ENCODE peak calls at places on chromosome 10, in eight cellular contexts. H is GM03348; E is stimulated activated CD4-positive, alpha-beta T cell treated with anti-CD3 and anti-CD28 coated beads, Interleukin-4, amount 100 ng/mL, for 24 hours; J is hippocampal formation; D is posterior cingulate gyrus; R is H54; I is lower leg skin; C is ACHN. O is an unnamed sample.

GRCh38 chr10:43170491-43170890 is 32.2 kb downstream of the CSGALNACT2 start:
- DNase-seq in D (no peak), R (no peak), C (peak; percentile 22), E (no peak), H (no peak), J (no peak), I (no peak), O (peak; percentile 1)

GRCh38 chr10:30445716-30446115 is 11.7 kb downstream of the MAP3K8 start:
- DNase-seq in H (peak; percentile 71), E (no peak), R (no peak), D (no peak), J (no peak), I (no peak), C (no peak), O (no peak)

GRCh38 chr10:63094405-63094804 is 38.7 kb upstream of the NRBF2 start:
- DNase-seq in C (no peak), E (no peak), I (no peak), H (no peak), R (no peak), J (no peak), D (no peak), O (no peak)

GRCh38 chr10:110790913-110791525 is 80.7 kb upstream of the PDCD4 start:
- DNase-seq in E (no peak), C (no peak), D (no peak), J (no peak), H (no peak), R (no peak), I (no peak), O (no peak)

GRCh38 chr10:3619276-3619675 is 165.7 kb downstream of the KLF6 start:
- DNase-seq in J (no peak), E (no peak), H (no peak), D (no peak), C (no peak), R (no peak), I (no peak), O (no peak)

GRCh38 chr10:24519950-24520349 is 203.7 kb downstream of the ARHGAP21 start:
- DNase-seq in D (no peak), E (peak; percentile 13), I (no peak), J (no peak), C (no peak), R (no peak), H (no peak), O (no peak)

GRCh38 chr10:30974773-30975386 is 56.8 kb downstream of the ZNF438 start:
- DNase-seq in E (no peak), D (no peak), R (no peak), H (no peak), I (no peak), C (no peak), J (no peak), O (no peak)

GRCh38 chr10:68156373-68157185 is 47.3 kb downstream of the MYPN start:
- DNase-seq in I (peak; percentile 70), E (peak; percentile 69), C (peak; percentile 71), H (peak; percentile 65), J (peak; percentile 60), D (peak; percentile 28), R (peak; percentile 17), O (peak; percentile 71)

GRCh38 chr10:31426425-31426824 is 107.4 kb downstream of the ZEB1 start:
- DNase-seq in D (no peak), I (no peak), H (peak; percentile 27), E (no peak), R (no peak), J (no peak), C (peak; percentile 62), O (no peak)

GRCh38 chr10:46520381-46520780 is 36.1 kb downstream of the GPRIN2 start:
- DNase-seq in I (no peak), E (no peak), H (no peak), C (no peak), D (peak; percentile 14), J (no peak), R (no peak), O (no peak)

GRCh38 chr10:65110029-65110428 is 1588.8 kb downstream of the REEP3 start:
- DNase-seq in R (no peak), D (no peak), J (no peak), I (no peak), C (no peak), H (no peak), E (no peak), O (no peak)

GRCh38 chr10:127090135-127090534 is 106.3 kb downstream of the INSYN2A start:
- DNase-seq in E (no peak), J (no peak), I (no peak), H (no peak), D (no peak), R (no peak), C (no peak), O (no peak)

GRCh38 chr10:90148121-90148855 is 446.9 kb downstream of the KIF20B start:
- DNase-seq in E (no peak), R (no peak), D (no peak), H (no peak), C (peak; percentile 41), I (no peak), J (peak; percentile 13), O (peak; percentile 7)

GRCh38 chr10:13712799-13713581 is 126.2 kb downstream of the PRPF18 start:
- DNase-seq in I (peak; percentile 62), E (peak; percentile 6), R (peak; percentile 57), C (peak; percentile 94), D (peak; percentile 31), J (peak; percentile 21), H (peak; percentile 88), O (no peak)

GRCh38 chr10:77715081-77715480 is 77.5 kb upstream of the KCNMA1 start:
- DNase-seq in R (no peak), C (peak; percentile 20), D (no peak), I (no peak), J (no peak), H (no peak), E (no peak), O (peak; percentile 9)

GRCh38 chr10:58854811-58855210 is 321.6 kb upstream of the PHYHIPL start:
- DNase-seq in H (no peak), R (no peak), I (no peak), D (no peak), J (no peak), C (no peak), E (no peak), O (no peak)

O was measured in NCI-H460.